ENCODE peak calls at places on chromosome 14, in four cellular contexts. One of them, this sample, is unnamed.

GRCh38 chr14:77302926-77303325 is 17.8 kb downstream of the POMT2 start:
- DNase-seq in OCI-M1: no peak
- DNase-seq in esophagus squamous epithelium: no peak
- DNase-seq in mammary epithelial cell: peak
- DNase-seq in this sample: peak

GRCh38 chr14:104383931-104384775 is 195.4 kb upstream of the C14orf180 start:
- DNase-seq in OCI-M1: no peak
- DNase-seq in esophagus squamous epithelium: no peak
- DNase-seq in mammary epithelial cell: no peak
- DNase-seq in this sample: no peak

GRCh38 chr14:99716091-99716849 is 32.2 kb downstream of the CYP46A1 start:
- DNase-seq in OCI-M1: no peak
- DNase-seq in esophagus squamous epithelium: no peak
- DNase-seq in mammary epithelial cell: no peak
- DNase-seq in this sample: no peak

GRCh38 chr14:89910706-89911017 is 43.9 kb downstream of the EFCAB11 start:
- DNase-seq in OCI-M1: no peak
- DNase-seq in esophagus squamous epithelium: no peak
- DNase-seq in mammary epithelial cell: no peak
- DNase-seq in this sample: no peak

GRCh38 chr14:23610815-23611289 is 25.3 kb upstream of the DHRS2 start:
- DNase-seq in OCI-M1: no peak
- DNase-seq in esophagus squamous epithelium: no peak
- DNase-seq in mammary epithelial cell: no peak
- DNase-seq in this sample: no peak

GRCh38 chr14:91416744-91417133 is 881 bp downstream of the CCDC88C start:
- DNase-seq in OCI-M1: peak
- DNase-seq in esophagus squamous epithelium: no peak
- DNase-seq in mammary epithelial cell: no peak
- DNase-seq in this sample: peak

GRCh38 chr14:93160353-93160801 is 24.3 kb downstream of the MOAP1 start:
- DNase-seq in OCI-M1: peak
- DNase-seq in esophagus squamous epithelium: no peak
- DNase-seq in mammary epithelial cell: no peak
- DNase-seq in this sample: peak

GRCh38 chr14:68596701-68597100 is 196.2 kb downstream of the ZFP36L1 start:
- DNase-seq in OCI-M1: no peak
- DNase-seq in esophagus squamous epithelium: no peak
- DNase-seq in mammary epithelial cell: no peak
- DNase-seq in this sample: no peak

GRCh38 chr14:103600503-103600902 is 28.5 kb upstream of the KLC1 start:
- DNase-seq in OCI-M1: no peak
- DNase-seq in esophagus squamous epithelium: no peak
- DNase-seq in mammary epithelial cell: no peak
- DNase-seq in this sample: no peak